ENCODE peak calls at places on chromosomes 12 and 14, in seven cellular contexts. One of them, this sample, is unnamed.

GRCh38 chr14:42141328-42141727 is 534.7 kb downstream of the LRFN5 start:
- DNase-seq in HL-60: no peak
- DNase-seq in choroid plexus epithelial cell: no peak
- DNase-seq in progenitor cell of endocrine pancreas: no peak
- DNase-seq in Calu3: no peak
- DNase-seq in omental fat pad: no peak
- DNase-seq in cardiac fibroblast: no peak
- DNase-seq in this sample: no peak

GRCh38 chr12:96510306-96510764 is 21.0 kb downstream of the CFAP54 start:
- DNase-seq in HL-60: no peak
- DNase-seq in choroid plexus epithelial cell: peak; percentile 57
- DNase-seq in progenitor cell of endocrine pancreas: no peak
- DNase-seq in Calu3: no peak
- DNase-seq in omental fat pad: no peak
- DNase-seq in cardiac fibroblast: peak; percentile 57
- DNase-seq in this sample: no peak

GRCh38 chr14:29274890-29275651 is 508.5 kb downstream of the FOXG1 start:
- DNase-seq in HL-60: no peak
- DNase-seq in choroid plexus epithelial cell: no peak
- DNase-seq in progenitor cell of endocrine pancreas: no peak
- DNase-seq in Calu3: no peak
- DNase-seq in omental fat pad: no peak
- DNase-seq in cardiac fibroblast: no peak
- DNase-seq in this sample: no peak

GRCh38 chr12:79884401-79885006 is 50.4 kb downstream of the PPP1R12A start:
- DNase-seq in HL-60: no peak
- DNase-seq in choroid plexus epithelial cell: no peak
- DNase-seq in progenitor cell of endocrine pancreas: no peak
- DNase-seq in Calu3: no peak
- DNase-seq in omental fat pad: no peak
- DNase-seq in cardiac fibroblast: no peak
- DNase-seq in this sample: no peak

GRCh38 chr12:110689601-110690430 is 901 bp upstream of the HVCN1 start:
- DNase-seq in HL-60: peak; percentile 73
- DNase-seq in choroid plexus epithelial cell: peak; percentile 42
- DNase-seq in progenitor cell of endocrine pancreas: no peak
- DNase-seq in Calu3: peak; percentile 7
- DNase-seq in omental fat pad: no peak
- DNase-seq in cardiac fibroblast: no peak
- DNase-seq in this sample: no peak

GRCh38 chr14:90577661-90578282 is 180.9 kb downstream of the CALM1 start:
- DNase-seq in HL-60: no peak
- DNase-seq in choroid plexus epithelial cell: no peak
- DNase-seq in progenitor cell of endocrine pancreas: no peak
- DNase-seq in Calu3: no peak
- DNase-seq in omental fat pad: no peak
- DNase-seq in cardiac fibroblast: no peak
- DNase-seq in this sample: no peak

GRCh38 chr12:69910739-69911138 is 85.7 kb downstream of the MYRFL start:
- DNase-seq in HL-60: no peak
- DNase-seq in choroid plexus epithelial cell: no peak
- DNase-seq in progenitor cell of endocrine pancreas: no peak
- DNase-seq in Calu3: no peak
- DNase-seq in omental fat pad: no peak
- DNase-seq in cardiac fibroblast: no peak
- DNase-seq in this sample: no peak

GRCh38 chr14:35044939-35045797 is 904 bp upstream of the FAM177A1 start:
- DNase-seq in HL-60: no peak
- DNase-seq in choroid plexus epithelial cell: peak; percentile 85
- DNase-seq in progenitor cell of endocrine pancreas: no peak
- DNase-seq in Calu3: no peak
- DNase-seq in omental fat pad: no peak
- DNase-seq in cardiac fibroblast: peak; percentile 85
- DNase-seq in this sample: no peak

GRCh38 chr12:11580125-11580751 is 69.2 kb upstream of the ETV6 start:
- DNase-seq in HL-60: peak; percentile 66
- DNase-seq in choroid plexus epithelial cell: peak; percentile 87
- DNase-seq in progenitor cell of endocrine pancreas: no peak
- DNase-seq in Calu3: peak; percentile 57
- DNase-seq in omental fat pad: no peak
- DNase-seq in cardiac fibroblast: peak; percentile 96
- DNase-seq in this sample: no peak

GRCh38 chr12:47394070-47394469 is 311.8 kb downstream of the RPAP3 start:
- DNase-seq in HL-60: no peak
- DNase-seq in choroid plexus epithelial cell: no peak
- DNase-seq in progenitor cell of endocrine pancreas: no peak
- DNase-seq in Calu3: no peak
- DNase-seq in omental fat pad: no peak
- DNase-seq in cardiac fibroblast: no peak
- DNase-seq in this sample: no peak

GRCh38 chr14:40694026-40694425 is 912.6 kb upstream of the LRFN5 start:
- DNase-seq in HL-60: no peak
- DNase-seq in choroid plexus epithelial cell: peak; percentile 13
- DNase-seq in progenitor cell of endocrine pancreas: no peak
- DNase-seq in Calu3: no peak
- DNase-seq in omental fat pad: no peak
- DNase-seq in cardiac fibroblast: no peak
- DNase-seq in this sample: no peak

GRCh38 chr12:32455607-32456063 is 56.3 kb downstream of the FGD4 start:
- DNase-seq in HL-60: peak; percentile 62
- DNase-seq in choroid plexus epithelial cell: peak; percentile 91
- DNase-seq in progenitor cell of endocrine pancreas: no peak
- DNase-seq in Calu3: peak; percentile 46
- DNase-seq in omental fat pad: no peak
- DNase-seq in cardiac fibroblast: peak; percentile 88
- DNase-seq in this sample: no peak

GRCh38 chr12:48001426-48002178 is 2.7 kb downstream of the COL2A1 start:
- DNase-seq in HL-60: no peak
- DNase-seq in choroid plexus epithelial cell: no peak
- DNase-seq in progenitor cell of endocrine pancreas: no peak
- DNase-seq in Calu3: peak; percentile 32
- DNase-seq in omental fat pad: no peak
- DNase-seq in cardiac fibroblast: peak; percentile 25
- DNase-seq in this sample: no peak

GRCh38 chr12:56143225-56143624 is 9.2 kb upstream of the MYL6B start:
- DNase-seq in HL-60: no peak
- DNase-seq in choroid plexus epithelial cell: no peak
- DNase-seq in progenitor cell of endocrine pancreas: no peak
- DNase-seq in Calu3: no peak
- DNase-seq in omental fat pad: no peak
- DNase-seq in cardiac fibroblast: no peak
- DNase-seq in this sample: no peak

GRCh38 chr14:52950898-52951729 is at the start of gene FERMT2:
- DNase-seq in HL-60: no peak
- DNase-seq in choroid plexus epithelial cell: peak; percentile 88
- DNase-seq in progenitor cell of endocrine pancreas: peak; percentile 88
- DNase-seq in Calu3: peak; percentile 91
- DNase-seq in omental fat pad: peak; percentile 53
- DNase-seq in cardiac fibroblast: peak; percentile 95
- DNase-seq in this sample: peak; percentile 97

GRCh38 chr12:125149160-125150108 is 84.2 kb downstream of the AACS start:
- DNase-seq in HL-60: no peak
- DNase-seq in choroid plexus epithelial cell: no peak
- DNase-seq in progenitor cell of endocrine pancreas: no peak
- DNase-seq in Calu3: no peak
- DNase-seq in omental fat pad: no peak
- DNase-seq in cardiac fibroblast: no peak
- DNase-seq in this sample: no peak

GRCh38 chr14:51087024-51087423 is 7.9 kb downstream of the TRIM9 start:
- DNase-seq in HL-60: no peak
- DNase-seq in choroid plexus epithelial cell: no peak
- DNase-seq in progenitor cell of endocrine pancreas: no peak
- DNase-seq in Calu3: peak; percentile 85
- DNase-seq in omental fat pad: peak; percentile 31
- DNase-seq in cardiac fibroblast: no peak
- DNase-seq in this sample: no peak

GRCh38 chr12:22306311-22306710 is 28.2 kb downstream of the ST8SIA1 start:
- DNase-seq in HL-60: no peak
- DNase-seq in choroid plexus epithelial cell: no peak
- DNase-seq in progenitor cell of endocrine pancreas: no peak
- DNase-seq in Calu3: no peak
- DNase-seq in omental fat pad: no peak
- DNase-seq in cardiac fibroblast: peak; percentile 53
- DNase-seq in this sample: no peak

GRCh38 chr12:52020539-52021336 is 14.0 kb downstream of the TAMALIN start:
- DNase-seq in HL-60: peak; percentile 72
- DNase-seq in choroid plexus epithelial cell: peak; percentile 62
- DNase-seq in progenitor cell of endocrine pancreas: peak; percentile 64
- DNase-seq in Calu3: peak; percentile 66
- DNase-seq in omental fat pad: no peak
- DNase-seq in cardiac fibroblast: peak; percentile 70
- DNase-seq in this sample: no peak

GRCh38 chr14:55756563-55756962 is 176.6 kb downstream of the KTN1 start:
- DNase-seq in HL-60: no peak
- DNase-seq in choroid plexus epithelial cell: no peak
- DNase-seq in progenitor cell of endocrine pancreas: no peak
- DNase-seq in Calu3: no peak
- DNase-seq in omental fat pad: no peak
- DNase-seq in cardiac fibroblast: no peak
- DNase-seq in this sample: no peak

GRCh38 chr14:93970589-93970966 is 5.8 kb downstream of the ASB2 start:
- DNase-seq in HL-60: peak; percentile 80
- DNase-seq in choroid plexus epithelial cell: no peak
- DNase-seq in progenitor cell of endocrine pancreas: no peak
- DNase-seq in Calu3: peak; percentile 69
- DNase-seq in omental fat pad: no peak
- DNase-seq in cardiac fibroblast: no peak
- DNase-seq in this sample: no peak

GRCh38 chr14:21104448-21105060 is 3.7 kb downstream of the TMEM253 start:
- DNase-seq in HL-60: peak; percentile 76
- DNase-seq in choroid plexus epithelial cell: peak; percentile 89
- DNase-seq in progenitor cell of endocrine pancreas: no peak
- DNase-seq in Calu3: peak; percentile 69
- DNase-seq in omental fat pad: no peak
- DNase-seq in cardiac fibroblast: peak; percentile 87
- DNase-seq in this sample: no peak

GRCh38 chr12:54394281-54394719 is 9.8 kb upstream of the ZNF385A start:
- DNase-seq in HL-60: peak; percentile 77
- DNase-seq in choroid plexus epithelial cell: peak; percentile 59
- DNase-seq in progenitor cell of endocrine pancreas: no peak
- DNase-seq in Calu3: peak; percentile 76
- DNase-seq in omental fat pad: no peak
- DNase-seq in cardiac fibroblast: peak; percentile 64
- DNase-seq in this sample: no peak

GRCh38 chr12:22459872-22460490 is 84.4 kb downstream of the C2CD5 start:
- DNase-seq in HL-60: peak; percentile 34
- DNase-seq in choroid plexus epithelial cell: peak; percentile 78
- DNase-seq in progenitor cell of endocrine pancreas: no peak
- DNase-seq in Calu3: peak; percentile 26
- DNase-seq in omental fat pad: no peak
- DNase-seq in cardiac fibroblast: peak; percentile 69
- DNase-seq in this sample: no peak

DNA sequence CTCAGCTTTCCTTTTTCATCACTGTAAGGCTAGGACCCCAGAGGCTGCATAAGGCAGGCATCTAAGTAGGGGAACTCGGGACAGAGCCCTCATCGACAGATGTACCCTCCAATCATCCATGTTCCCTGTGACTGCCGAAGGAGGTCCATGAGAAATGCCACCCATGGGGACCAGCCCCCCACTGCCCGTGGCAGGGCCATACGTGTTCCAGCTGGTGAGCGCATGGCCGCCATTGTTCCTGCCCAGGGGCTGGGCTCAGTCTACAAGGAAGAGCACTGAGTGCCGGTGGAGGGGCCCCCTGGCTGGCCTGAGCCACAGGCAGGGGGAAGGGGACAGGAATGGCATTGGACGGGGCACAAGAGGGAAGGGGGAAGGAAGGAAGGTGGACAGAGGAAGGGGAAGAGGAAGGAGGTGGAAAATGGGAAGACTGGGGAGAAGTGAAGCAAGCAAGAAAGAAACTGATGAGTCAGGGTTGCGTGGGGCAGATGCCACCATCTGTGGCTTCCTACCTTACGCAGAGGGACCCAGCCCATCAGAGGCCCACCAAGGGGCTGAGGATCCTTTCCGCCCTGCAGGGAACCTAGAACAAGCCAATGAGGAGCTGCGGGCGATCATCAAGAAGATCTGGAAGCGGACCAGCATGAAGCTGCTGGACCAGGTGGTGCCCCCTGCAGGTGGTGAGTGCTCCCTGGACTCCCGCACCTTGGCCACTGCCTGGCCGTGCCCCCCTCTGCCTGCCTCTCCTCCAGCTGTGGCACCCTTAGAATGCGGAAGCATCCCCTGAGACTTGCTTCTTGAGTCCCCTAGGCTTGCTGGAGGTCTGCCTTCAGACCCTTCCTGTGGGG is 120.6 kb upstream of the FKBP4 start:
- DNase-seq in HL-60: peak; percentile 11
- DNase-seq in choroid plexus epithelial cell: no peak
- DNase-seq in progenitor cell of endocrine pancreas: no peak
- DNase-seq in Calu3: no peak
- DNase-seq in omental fat pad: no peak
- DNase-seq in cardiac fibroblast: no peak
- DNase-seq in this sample: peak; percentile 83
- TF ChIP-seq CTCF in HL-60: peak; percentile 0
- TF ChIP-seq CTCF in choroid plexus epithelial cell: peak; percentile 18
- TF ChIP-seq CTCF in progenitor cell of endocrine pancreas: peak; percentile 41
- TF ChIP-seq CTCF in Calu3: no peak
- TF ChIP-seq CTCF in omental fat pad: no peak
- TF ChIP-seq CTCF in cardiac fibroblast: no peak
- TF ChIP-seq CTCF in this sample: peak; percentile 29

GRCh38 chr12:29402437-29402836 is 21.5 kb upstream of the ERGIC2 start:
- DNase-seq in HL-60: no peak
- DNase-seq in choroid plexus epithelial cell: no peak
- DNase-seq in progenitor cell of endocrine pancreas: no peak
- DNase-seq in Calu3: no peak
- DNase-seq in omental fat pad: no peak
- DNase-seq in cardiac fibroblast: no peak
- DNase-seq in this sample: no peak
- TF ChIP-seq CTCF in HL-60: no peak
- TF ChIP-seq CTCF in choroid plexus epithelial cell: no peak
- TF ChIP-seq CTCF in progenitor cell of endocrine pancreas: no peak
- TF ChIP-seq CTCF in Calu3: no peak
- TF ChIP-seq CTCF in omental fat pad: no peak
- TF ChIP-seq CTCF in cardiac fibroblast: no peak
- TF ChIP-seq CTCF in this sample: no peak

GRCh38 chr12:108129017-108129812 is at the start of gene WSCD2:
- DNase-seq in HL-60: peak; percentile 21
- DNase-seq in choroid plexus epithelial cell: peak; percentile 19
- DNase-seq in progenitor cell of endocrine pancreas: peak; percentile 71
- DNase-seq in Calu3: peak; percentile 77
- DNase-seq in omental fat pad: no peak
- DNase-seq in cardiac fibroblast: no peak
- DNase-seq in this sample: peak; percentile 85
- TF ChIP-seq CTCF in HL-60: no peak
- TF ChIP-seq CTCF in choroid plexus epithelial cell: peak; percentile 14
- TF ChIP-seq CTCF in progenitor cell of endocrine pancreas: peak; percentile 61
- TF ChIP-seq CTCF in Calu3: no peak
- TF ChIP-seq CTCF in omental fat pad: no peak
- TF ChIP-seq CTCF in cardiac fibroblast: no peak
- TF ChIP-seq CTCF in this sample: peak; percentile 40

DNA sequence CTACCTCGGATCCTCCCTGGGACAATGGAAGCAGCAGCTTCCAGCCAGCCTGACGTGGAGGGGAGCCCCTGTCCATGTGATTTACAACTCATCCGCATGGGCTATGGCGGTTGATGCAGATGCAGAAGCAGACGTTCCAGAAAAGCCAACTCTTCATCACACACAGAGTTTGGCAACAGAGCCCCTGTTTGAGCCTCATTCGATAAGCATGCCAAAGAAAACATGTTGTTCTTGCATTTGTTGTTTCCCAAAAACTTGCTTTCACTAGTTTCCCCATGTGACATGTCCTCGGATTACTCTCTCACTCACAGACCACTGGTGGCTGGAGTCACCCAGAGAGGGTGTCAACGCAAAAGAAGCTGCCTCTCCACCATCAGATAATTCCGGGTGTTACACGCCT is 16.4 kb upstream of the TC2N start:
- DNase-seq in HL-60: no peak
- DNase-seq in choroid plexus epithelial cell: no peak
- DNase-seq in progenitor cell of endocrine pancreas: no peak
- DNase-seq in Calu3: no peak
- DNase-seq in omental fat pad: no peak
- DNase-seq in cardiac fibroblast: peak; percentile 86
- DNase-seq in this sample: no peak
- TF ChIP-seq CTCF in HL-60: no peak
- TF ChIP-seq CTCF in choroid plexus epithelial cell: no peak
- TF ChIP-seq CTCF in progenitor cell of endocrine pancreas: no peak
- TF ChIP-seq CTCF in Calu3: no peak
- TF ChIP-seq CTCF in omental fat pad: no peak
- TF ChIP-seq CTCF in cardiac fibroblast: no peak
- TF ChIP-seq CTCF in this sample: no peak

This sample was measured in osteocyte.